ENCODE peak calls at places on chromosomes 1 and 21, in five cellular contexts. R is K562, B is HCT116, C is GM12878, K is H1. F is an unnamed sample.

GRCh38 chr1:45543599-45544417 is 6.8 kb upstream of the AKR1A1 start:
- DNase-seq in R (no peak), B (no peak), C (peak), K (no peak), F (no peak)

GRCh38 chr1:234551032-234551378 is 59.0 kb downstream of the IRF2BP2 start:
- DNase-seq in R (no peak), B (no peak), C (no peak), K (no peak), F (no peak)

GRCh38 chr21:46035809-46036695 is 54.5 kb downstream of the COL6A1 start:
- DNase-seq in R (peak), B (no peak), C (no peak), K (no peak), F (no peak)

GRCh38 chr1:221913351-221913750 is 171.5 kb upstream of the DUSP10 start:
- DNase-seq in R (no peak), B (no peak), C (no peak), K (no peak), F (no peak)

GRCh38 chr1:85582687-85583354 is 2.3 kb downstream of the CCN1 start:
- DNase-seq in R (no peak), B (no peak), C (no peak), K (peak), F (no peak)

GRCh38 chr1:209241481-209241880 is 342.0 kb upstream of the CAMK1G start:
- DNase-seq in R (no peak), B (no peak), C (no peak), K (no peak), F (peak)

GRCh38 chr21:44199448-44199847 is 41.3 kb downstream of the ICOSLG start:
- DNase-seq in R (peak), B (no peak), C (no peak), K (peak), F (no peak)

GRCh38 chr1:244970236-244970652 is 105.9 kb upstream of the HNRNPU start:
- DNase-seq in R (peak), B (peak), C (no peak), K (peak), F (peak)

GRCh38 chr1:234997201-234998173 is 131.2 kb downstream of the TOMM20 start:
- DNase-seq in R (no peak), B (peak), C (no peak), K (no peak), F (peak)

GRCh38 chr1:56286956-56287355 is 292.4 kb downstream of the PLPP3 start:
- DNase-seq in R (no peak), B (no peak), C (no peak), K (no peak), F (no peak)

GRCh38 chr1:234720709-234721436 is 110.9 kb upstream of the IRF2BP2 start:
- DNase-seq in R (no peak), B (no peak), C (no peak), K (no peak), F (no peak)

GRCh38 chr1:105934806-105935205 is 1121.7 kb upstream of the PRMT6 start:
- DNase-seq in R (no peak), B (no peak), C (no peak), K (no peak), F (no peak)

DNA sequence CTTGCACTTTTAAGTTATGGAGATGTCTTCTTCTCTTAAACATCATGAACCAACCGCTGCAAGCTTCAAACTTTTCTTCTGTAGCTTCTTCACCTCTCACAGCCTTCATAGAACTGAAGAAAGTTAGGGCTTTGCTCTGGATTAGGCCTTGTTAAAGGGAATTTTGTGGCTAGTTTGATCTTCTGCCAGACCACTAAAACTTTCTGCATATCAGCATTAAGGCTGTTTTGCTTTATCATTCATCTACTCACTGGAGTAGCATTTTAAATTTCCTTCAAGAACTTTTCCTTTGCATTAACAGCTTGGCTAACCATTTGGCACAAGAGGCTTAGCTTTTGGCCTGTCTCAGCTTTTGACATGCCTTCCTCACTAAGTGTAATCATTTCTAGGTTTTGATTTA is 43.0 kb upstream of the RGL1 start:
- DNase-seq in R (no peak), B (no peak), C (no peak), K (no peak), F (no peak)
- TF ChIP-seq JUND in R (no peak), B (no peak), C (no peak), K (no peak), F (no peak)

DNA sequence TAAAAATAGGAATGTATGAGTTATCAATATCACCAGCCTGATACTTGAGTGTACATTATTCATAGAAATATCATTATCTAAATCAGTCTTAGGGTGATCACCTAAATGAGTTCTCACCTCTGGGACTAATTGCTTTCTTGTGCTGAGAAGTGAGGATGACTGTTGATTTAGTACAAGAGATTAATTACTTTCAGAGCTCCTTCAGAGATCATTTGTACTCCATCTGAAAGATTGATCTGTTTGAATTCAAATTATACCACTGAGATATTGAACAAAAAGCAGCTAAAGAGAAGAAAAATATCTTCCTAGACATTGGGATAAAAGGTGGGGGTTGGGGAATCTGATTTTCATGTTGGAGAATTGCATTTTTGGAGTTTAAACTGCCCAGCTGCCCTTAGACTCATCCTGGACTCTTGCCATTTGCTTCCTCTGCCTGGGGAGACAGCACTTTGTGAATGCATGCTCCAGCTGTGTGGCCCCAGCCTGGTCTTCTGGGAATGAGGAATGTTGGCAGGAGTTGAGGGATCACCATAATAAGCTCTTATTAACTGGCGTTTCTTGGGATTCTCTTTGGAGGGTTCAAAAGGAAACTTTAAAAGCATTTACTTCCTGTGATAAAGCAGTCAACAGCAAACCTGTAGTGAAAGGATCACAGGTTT is 19.7 kb upstream of the PGBD2 start:
- DNase-seq in R (no peak), B (no peak), C (no peak), K (no peak), F (no peak)
- TF ChIP-seq JUND in R (no peak), B (no peak), C (no peak), K (no peak), F (no peak)

DNA sequence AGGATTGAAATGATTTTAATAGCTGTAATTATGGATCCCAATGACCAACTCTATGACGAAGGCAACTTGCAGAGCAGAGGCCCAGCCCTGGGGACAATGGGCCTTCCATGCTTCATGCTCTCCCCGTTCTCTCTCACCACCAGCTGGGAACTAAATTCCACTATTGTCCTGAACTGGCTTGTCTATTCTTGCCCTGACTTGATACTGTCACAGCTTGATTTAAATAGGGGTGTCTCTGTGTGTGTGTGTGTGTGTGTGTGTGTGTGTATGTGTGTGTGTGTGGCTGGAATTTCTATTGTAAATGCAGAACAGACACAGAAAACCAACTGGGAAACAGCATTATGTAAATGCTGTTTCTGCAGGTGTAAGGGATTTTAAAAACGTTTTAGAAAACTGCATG is 57.0 kb downstream of the SLC22A15 start:
- DNase-seq in R (no peak), B (no peak), C (no peak), K (no peak), F (no peak)
- TF ChIP-seq JUND in R (no peak), B (no peak), C (no peak), K (no peak), F (no peak)

DNA sequence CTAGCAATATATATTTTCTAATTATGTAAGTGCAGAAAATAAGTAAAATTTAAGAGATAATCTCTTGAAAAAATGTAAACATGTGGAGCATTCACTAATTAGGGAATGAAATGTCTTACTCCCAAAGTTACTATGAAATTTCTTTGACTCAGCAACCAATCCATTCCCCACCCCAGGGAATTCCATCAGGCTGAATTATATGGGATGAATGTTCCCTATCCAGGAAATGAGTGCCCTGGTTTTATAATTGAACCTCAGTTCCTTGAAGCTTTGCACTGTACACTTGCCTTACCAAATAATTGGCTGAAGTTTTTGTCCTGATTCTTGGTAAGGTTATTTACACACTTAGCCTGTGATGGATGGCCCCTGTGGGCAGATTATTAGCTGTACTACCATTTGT is 267.2 kb downstream of the DNM3 start:
- DNase-seq in R (no peak), B (no peak), C (no peak), K (no peak), F (no peak)
- TF ChIP-seq JUND in R (no peak), B (no peak), C (no peak), K (no peak), F (no peak)

DNA sequence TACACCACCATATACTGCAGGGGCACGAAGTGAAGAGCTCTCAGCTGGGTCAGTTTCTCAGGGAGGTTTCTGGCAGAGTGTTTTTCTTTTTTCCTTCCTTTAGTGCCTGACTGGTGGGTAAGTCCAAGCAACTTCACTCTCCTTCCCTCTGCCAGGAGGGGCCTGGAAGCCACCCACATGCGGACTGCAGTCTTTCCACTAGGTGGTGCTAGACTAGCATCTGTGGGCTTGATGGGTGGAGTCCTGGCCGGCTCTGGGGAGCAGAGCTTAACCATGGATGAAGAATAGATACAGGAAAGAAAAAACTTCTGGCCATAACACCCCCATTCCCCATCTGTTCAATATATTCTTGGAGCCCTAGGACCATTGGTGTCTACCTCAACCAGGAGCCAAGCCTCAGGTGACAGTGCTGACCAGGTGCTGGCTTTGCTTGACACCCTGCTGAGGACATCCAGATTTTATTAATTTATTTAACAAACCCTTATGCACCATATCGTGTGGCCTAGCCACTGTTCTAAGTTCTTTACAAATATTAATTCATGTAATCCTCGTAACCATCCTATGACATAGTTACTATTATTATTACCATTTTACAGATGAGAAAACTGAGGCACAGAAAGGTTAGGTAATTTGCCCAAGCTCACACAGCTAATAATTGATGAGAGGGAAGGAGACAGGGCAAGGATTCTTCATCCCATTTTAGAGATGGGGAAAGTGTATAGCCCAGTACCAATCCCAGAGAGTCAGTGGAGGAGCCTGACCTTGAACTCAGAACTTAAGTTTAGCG is 126.7 kb upstream of the CSF3R start:
- DNase-seq in R (peak), B (peak), C (no peak), K (peak), F (peak)
- TF ChIP-seq JUND in R (no peak), B (no peak), C (no peak), K (no peak), F (no peak)